ENCODE peak calls at places on chromosome 7, in four cellular contexts. I is GM23248, Q is hepatocyte, X is fibroblast of lung. U is an unnamed sample.

GRCh38 chr7:7331523-7331922 is 149.2 kb downstream of the C1GALT1 start:
- DNase-seq in Q (no peak), I (no peak), X (no peak), U (no peak)

GRCh38 chr7:133763241-133763640 is 363.9 kb upstream of the LRGUK start:
- DNase-seq in Q (no peak), X (peak; percentile 3), I (no peak), U (no peak)

GRCh38 chr7:128164061-128164954 is 76.8 kb upstream of the LEP start:
- DNase-seq in I (peak; percentile 96), X (peak; percentile 91), Q (peak; percentile 52), U (peak; percentile 99)

GRCh38 chr7:85730016-85730415 is 543.2 kb upstream of the SEMA3D start:
- DNase-seq in I (peak; percentile 51), Q (no peak), X (no peak), U (no peak)

GRCh38 chr7:22001345-22002004 is 55.8 kb upstream of the CDCA7L start:
- DNase-seq in Q (peak; percentile 58), I (peak; percentile 92), X (peak; percentile 80), U (peak; percentile 61)

GRCh38 chr7:22214000-22214399 is 143.0 kb downstream of the RAPGEF5 start:
- DNase-seq in Q (no peak), X (no peak), I (no peak), U (no peak)

GRCh38 chr7:132296820-132297219 is 279.4 kb downstream of the PLXNA4 start:
- DNase-seq in Q (no peak), X (no peak), I (no peak), U (no peak)

GRCh38 chr7:28328161-28328560 is 84.2 kb upstream of the CREB5 start:
- DNase-seq in I (no peak), X (no peak), Q (no peak), U (no peak)

GRCh38 chr7:99008921-99009530 is 130.7 kb downstream of the TRRAP start:
- DNase-seq in X (no peak), I (no peak), Q (no peak), U (no peak)

DNA sequence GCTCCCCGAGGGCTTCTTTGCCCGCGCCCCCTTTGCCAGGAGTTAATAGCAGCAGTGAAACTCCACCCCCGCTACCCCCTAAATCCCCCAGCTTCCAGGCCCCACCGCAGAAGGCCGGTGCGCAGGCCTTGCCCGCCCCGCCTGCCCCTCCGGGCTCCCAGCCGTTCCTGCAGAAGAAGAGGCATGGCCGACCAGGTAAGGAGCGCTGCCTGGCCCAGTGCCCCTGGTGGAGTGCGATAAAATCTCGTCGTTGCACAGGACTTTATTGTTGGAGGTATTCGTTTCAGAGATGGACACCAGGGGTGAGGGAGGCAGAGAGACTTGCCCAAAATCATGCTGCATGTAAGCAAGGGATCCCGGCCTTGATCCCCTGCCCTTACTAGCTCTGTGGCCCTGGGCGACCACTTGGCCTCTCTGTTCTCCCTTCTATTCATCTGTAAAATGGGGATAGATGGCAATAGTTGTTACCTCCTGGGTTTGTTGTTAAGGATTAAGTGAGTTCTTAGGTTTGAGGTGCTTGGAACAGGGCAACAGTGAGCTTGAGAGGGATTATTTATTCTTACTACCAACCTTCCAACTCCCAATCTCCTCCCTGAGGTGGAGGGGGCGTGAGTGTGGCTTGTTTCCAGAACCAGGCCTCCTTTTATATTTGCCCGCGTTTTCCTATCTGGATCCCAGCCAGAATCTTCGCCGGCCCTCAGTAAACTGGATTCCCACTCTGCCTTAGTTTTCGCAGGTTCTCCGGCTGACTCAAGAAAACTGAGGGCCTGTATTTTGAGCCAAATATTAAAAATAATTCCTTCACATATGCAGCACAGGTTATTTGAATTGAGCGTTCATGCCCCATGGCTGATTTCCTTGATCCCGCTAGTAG is 78.3 kb downstream of the WIPF3 start:
- DNase-seq in Q (peak; percentile 30), X (no peak), I (no peak), U (no peak)
- H3K4me3 ChIP-seq in Q (no peak overlapping the region), X (no peak overlapping the region), I (no peak overlapping the region), U (no peak overlapping the region)

DNA sequence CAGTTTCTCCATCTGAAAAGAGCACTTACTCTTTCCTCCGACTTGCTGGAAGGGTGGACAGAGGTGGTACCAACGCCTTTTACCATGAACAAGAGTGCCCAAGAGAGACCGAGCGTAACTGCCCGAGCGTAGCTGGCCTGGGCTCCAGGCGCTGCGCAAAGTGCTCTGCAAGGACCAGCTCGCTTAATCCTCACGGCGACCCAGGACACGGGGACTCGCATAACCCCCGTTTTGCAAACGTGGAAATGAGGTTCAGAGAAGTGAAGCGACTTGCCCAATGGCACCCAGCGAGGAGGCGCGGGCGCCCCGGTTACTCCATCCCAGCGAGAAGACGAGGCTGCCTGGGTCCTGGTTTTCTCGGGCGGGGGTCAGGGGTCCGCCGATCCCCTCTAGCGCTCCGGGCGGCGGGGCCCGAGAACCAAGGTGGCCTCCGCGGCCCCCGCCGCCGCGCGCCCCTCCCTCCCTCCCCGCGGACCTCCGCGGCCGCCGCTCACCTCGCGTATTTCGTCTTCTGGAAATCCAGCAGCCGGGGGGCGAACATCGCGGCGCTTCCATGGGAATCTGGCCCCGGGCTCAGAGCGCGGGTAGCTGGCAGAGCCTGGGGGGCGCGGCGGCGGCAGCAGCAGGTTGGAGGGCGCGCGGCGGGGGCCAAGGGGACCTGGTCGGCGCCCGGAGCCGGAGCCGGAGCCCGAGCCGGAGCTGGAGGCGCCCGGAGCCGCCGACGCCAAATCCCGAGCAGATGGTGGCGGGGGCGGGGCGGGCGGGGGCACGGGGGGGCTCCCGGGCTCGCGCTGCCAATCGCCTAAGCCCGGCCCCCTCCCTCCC is at the start of gene MMD2:
- DNase-seq in I (no peak), Q (no peak), X (no peak), U (no peak)
- TF ChIP-seq EZH2 in I (peak; percentile 70), Q (peak; percentile 79), X (peak; percentile 87), U (peak; percentile 97)

GRCh38 chr7:139829654-139830130 is 628 bp downstream of the TBXAS1 start:
- DNase-seq in X (peak; percentile 62), I (no peak), Q (no peak), U (no peak)

GRCh38 chr7:139830292-139830691 is 1.2 kb downstream of the TBXAS1 start:
- DNase-seq in X (peak; percentile 36), Q (no peak), I (no peak), U (no peak)

GRCh38 chr7:139828446-139828845 is 618 bp upstream of the TBXAS1 start:
- DNase-seq in Q (no peak), I (no peak), X (no peak), U (no peak)

GRCh38 chr7:139828880-139829653 is at the start of gene TBXAS1:
- DNase-seq in X (no peak), Q (peak; percentile 39), I (no peak), U (no peak)

DNA sequence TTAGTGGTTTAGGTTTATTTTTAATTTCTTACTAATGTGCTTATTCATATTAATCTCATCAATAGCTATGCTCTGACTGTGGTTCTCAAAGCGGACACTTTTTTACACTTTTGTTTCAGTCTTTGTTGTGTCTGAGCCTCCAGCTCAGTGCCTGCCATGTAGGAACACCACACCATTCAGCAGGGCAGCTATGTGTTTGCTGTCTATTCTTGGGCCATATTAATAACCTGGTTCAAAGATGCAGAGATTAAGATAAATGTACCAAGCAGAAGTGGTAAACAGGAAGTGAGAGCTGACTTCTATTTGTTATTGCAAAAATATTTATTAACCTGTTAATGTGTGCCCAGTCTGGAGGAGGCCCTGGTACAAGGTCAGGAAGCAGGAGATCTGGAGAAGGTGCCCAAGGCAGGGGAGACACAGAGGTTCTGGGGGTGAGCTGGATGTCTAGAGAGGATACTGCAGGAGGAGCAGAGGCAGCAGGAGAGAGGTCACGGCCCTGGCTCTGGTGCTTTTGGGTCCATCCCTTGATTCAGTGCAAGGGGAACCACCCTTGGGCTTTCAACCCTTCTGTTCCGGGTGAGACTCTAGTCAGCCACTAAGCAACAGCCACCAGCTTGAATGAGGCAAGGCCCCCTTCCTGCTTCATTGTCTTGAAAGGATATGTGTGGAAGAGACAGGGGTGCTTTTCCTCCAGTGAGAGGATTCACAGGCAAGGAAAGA is 1.9 kb downstream of the TBXAS1 start:
- DNase-seq in Q (no peak), I (no peak), X (no peak), U (no peak)
- H3K4me3 ChIP-seq in Q (no peak overlapping the region), I (no peak overlapping the region), X (no peak overlapping the region), U (no peak overlapping the region)

DNA sequence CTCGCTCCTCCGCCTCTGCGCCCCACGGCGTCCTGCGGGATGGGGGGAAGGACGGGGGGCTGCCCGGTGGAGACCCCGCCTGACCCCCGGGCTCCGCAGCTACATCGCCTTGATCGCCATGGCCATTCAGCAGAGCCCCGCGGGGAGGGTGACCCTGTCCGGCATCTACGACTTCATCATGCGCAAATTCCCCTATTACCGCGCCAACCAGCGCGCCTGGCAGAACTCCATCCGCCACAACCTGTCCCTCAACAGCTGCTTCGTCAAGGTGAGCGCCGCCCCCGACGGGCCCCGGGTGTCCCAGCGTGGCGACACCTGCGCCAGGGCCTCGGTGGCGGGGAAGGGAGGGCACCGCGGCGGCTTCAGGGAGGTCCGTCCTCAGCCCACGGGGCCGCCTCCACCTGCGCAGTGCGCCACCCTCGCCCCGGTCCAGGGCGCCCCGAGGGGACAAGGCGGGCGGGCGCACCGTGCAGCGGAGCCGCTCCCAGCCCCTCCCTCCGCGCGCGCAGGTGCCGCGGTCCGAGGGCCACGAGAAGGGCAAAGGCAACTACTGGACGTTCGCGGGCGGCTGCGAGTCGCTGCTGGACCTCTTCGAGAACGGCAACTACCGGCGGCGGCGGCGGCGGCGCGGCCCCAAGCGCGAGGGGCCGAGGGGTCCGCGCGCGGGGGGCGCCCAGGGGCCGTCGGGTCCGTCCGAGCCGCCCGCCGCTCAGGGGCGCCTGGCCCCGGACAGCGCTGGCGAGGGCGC is 758 bp downstream of the FOXL3 start:
- DNase-seq in Q (no peak), X (no peak), I (no peak), U (no peak)
- TF ChIP-seq EZH2 in Q (no peak), X (peak; percentile 91), I (no peak), U (peak; percentile 95)

GRCh38 chr7:1526271-1526754 is 4.2 kb upstream of the MAFK start:
- DNase-seq in Q (no peak), I (no peak), X (no peak), U (no peak)

GRCh38 chr7:1521454-1521853 is 9.0 kb upstream of the MAFK start:
- DNase-seq in X (no peak), Q (no peak), I (no peak), U (no peak)

GRCh38 chr7:1525409-1525808 is 5.1 kb upstream of the MAFK start:
- DNase-seq in I (no peak), Q (no peak), X (no peak), U (no peak)

GRCh38 chr7:1523208-1523607 is 7.3 kb upstream of the MAFK start:
- DNase-seq in Q (no peak), I (no peak), X (no peak), U (no peak)

DNA sequence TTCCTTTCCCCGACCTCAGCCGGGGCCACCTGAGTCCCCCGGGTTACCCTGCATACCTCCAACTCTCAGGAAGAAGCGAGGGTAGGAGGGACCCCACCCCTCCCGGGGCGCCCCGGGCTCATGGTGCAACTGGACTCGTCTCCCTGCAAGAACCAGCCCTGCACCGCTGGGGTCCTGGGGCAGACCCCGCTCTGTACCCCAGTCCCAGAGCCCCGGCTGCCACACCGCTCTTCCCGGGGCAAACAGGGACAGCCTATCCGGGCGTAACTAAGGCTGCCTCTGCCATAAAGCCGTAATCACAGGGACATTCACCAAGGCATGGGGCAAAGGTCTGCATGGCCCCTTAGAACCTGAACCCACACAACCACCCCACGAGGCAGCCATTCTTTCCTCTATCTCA is 6.7 kb upstream of the MAFK start:
- DNase-seq in Q (peak; percentile 53), I (no peak), X (no peak), U (no peak)
- H3K4me3 ChIP-seq in Q (no peak overlapping the region), I (no peak overlapping the region), X (no peak overlapping the region), U (no peak overlapping the region)

GRCh38 chr7:49397750-49398149 is 375.7 kb upstream of the VWC2 start:
- DNase-seq in I (no peak), X (no peak), Q (no peak), U (no peak)
- TF ChIP-seq EZH2 in I (no peak), X (no peak), Q (no peak), U (no peak)

U was measured in keratinocyte.